ENCODE peak calls at places on chromosomes 4 and X, in eight cellular contexts. C is NCI-H1092; Q is posterior cingulate gyrus; L is HS-5; A is cardiac muscle cell; R is activated T-helper 2 cell treated with anti-CD3 and anti-CD28 coated beads, Interferon-gamma antibody, Interleukin-2, Interleukin-4, amounts not matched to agents 10 μg/mL and 5 μg/mL and 100 μg/mL, durations not matched to agents 14 hours and 24 hours and 36 hours; P is central memory CD4-positive, alpha-beta T cell; J is NCI-H1930. Y is an unnamed sample.

GRCh38 chr4:149048451-149049143 is 606.4 kb upstream of the NR3C2 start:
- DNase-seq in C (no peak), Q (no peak), L (no peak), A (no peak), R (no peak), P (no peak), J (no peak), Y (no peak)

GRCh38 chr4:948936-949300 is 16.7 kb downstream of the TMEM175 start:
- DNase-seq in C (no peak), Q (no peak), L (no peak), A (no peak), R (no peak), P (no peak), J (no peak), Y (no peak)

GRCh38 chr4:3699678-3700077 is 66.5 kb upstream of the ADRA2C start:
- DNase-seq in C (no peak), Q (no peak), L (no peak), A (no peak), R (no peak), P (no peak), J (no peak), Y (no peak)

GRCh38 chrX:48617542-48618340 is 20.4 kb downstream of the WDR13 start:
- DNase-seq in C (no peak), Q (no peak), L (no peak), A (peak), R (no peak), P (no peak), J (no peak), Y (no peak)

GRCh38 chr4:135277116-135277979 is 1075.8 kb upstream of the PABPC4L start:
- DNase-seq in C (no peak), Q (no peak), L (peak), A (peak), R (no peak), P (no peak), J (no peak), Y (no peak)

GRCh38 chrX:148043456-148043855 is 62.3 kb downstream of the FMR1NB start:
- DNase-seq in C (no peak), Q (no peak), L (no peak), A (peak), R (no peak), P (no peak), J (no peak), Y (peak)

GRCh38 chr4:10204401-10205058 is 87.9 kb upstream of the WDR1 start:
- DNase-seq in C (no peak), Q (no peak), L (no peak), A (peak), R (no peak), P (no peak), J (no peak), Y (peak)

GRCh38 chr4:85210353-85210752 is 243.9 kb upstream of the WDFY3 start:
- DNase-seq in C (no peak), Q (no peak), L (peak), A (no peak), R (no peak), P (no peak), J (no peak), Y (no peak)

GRCh38 chr4:38383646-38384121 is 280.3 kb upstream of the KLF3 start:
- DNase-seq in C (no peak), Q (no peak), L (no peak), A (no peak), R (no peak), P (no peak), J (no peak), Y (no peak)

GRCh38 chr4:100311181-100311580 is 120.9 kb upstream of the DDIT4L start:
- DNase-seq in C (no peak), Q (no peak), L (no peak), A (no peak), R (no peak), P (no peak), J (no peak), Y (no peak)

GRCh38 chr4:11471613-11472012 is 42.9 kb upstream of the HS3ST1 start:
- DNase-seq in C (no peak), Q (no peak), L (no peak), A (peak), R (peak), P (peak), J (no peak), Y (no peak)

GRCh38 chrX:46572295-46572936 is 1.1 kb upstream of the CHST7 start:
- DNase-seq in C (no peak), Q (no peak), L (no peak), A (no peak), R (no peak), P (peak), J (no peak), Y (no peak)

GRCh38 chrX:65601530-65602281 is 65.7 kb upstream of the MSN start:
- DNase-seq in C (peak), Q (peak), L (no peak), A (peak), R (peak), P (peak), J (no peak), Y (peak)

GRCh38 chr4:68373513-68373912 is 23.6 kb upstream of the YTHDC1 start:
- DNase-seq in C (no peak), Q (peak), L (no peak), A (peak), R (peak), P (peak), J (no peak), Y (no peak)

GRCh38 chr4:125070869-125071268 is 243.9 kb upstream of the FAT4 start:
- DNase-seq in C (peak), Q (no peak), L (no peak), A (no peak), R (no peak), P (no peak), J (no peak), Y (no peak)

GRCh38 chrX:12570859-12571501 is 220.2 kb upstream of the PRPS2 start:
- DNase-seq in C (no peak), Q (no peak), L (no peak), A (no peak), R (no peak), P (no peak), J (no peak), Y (no peak)

GRCh38 chrX:132480581-132481203 is 8.1 kb downstream of the MBNL3 start:
- DNase-seq in C (peak), Q (peak), L (no peak), A (peak), R (peak), P (peak), J (no peak), Y (peak)

GRCh38 chr4:53273726-53274125 is 92.1 kb downstream of the SCFD2 start:
- DNase-seq in C (no peak), Q (no peak), L (no peak), A (peak), R (no peak), P (no peak), J (no peak), Y (peak)

GRCh38 chr4:52954771-52955170 is 92.7 kb downstream of the RASL11B start:
- DNase-seq in C (no peak), Q (no peak), L (no peak), A (no peak), R (no peak), P (no peak), J (no peak), Y (no peak)

GRCh38 chrX:9682861-9683260 is 82.8 kb downstream of the GPR143 start:
- DNase-seq in C (no peak), Q (no peak), L (no peak), A (no peak), R (no peak), P (no peak), J (no peak), Y (no peak)

GRCh38 chrX:102063445-102064074 is 61.9 kb upstream of the TCEAL2 start:
- DNase-seq in C (no peak), Q (no peak), L (no peak), A (no peak), R (no peak), P (no peak), J (no peak), Y (no peak)

GRCh38 chr4:140256941-140257340 is 103.0 kb upstream of the MAML3 start:
- DNase-seq in C (no peak), Q (no peak), L (peak), A (no peak), R (no peak), P (no peak), J (no peak), Y (no peak)

GRCh38 chr4:7147661-7148310 is 44.6 kb upstream of the SORCS2 start:
- DNase-seq in C (no peak), Q (no peak), L (no peak), A (no peak), R (no peak), P (no peak), J (no peak), Y (no peak)

GRCh38 chr4:159607824-159608223 is 504.9 kb downstream of the RAPGEF2 start:
- DNase-seq in C (no peak), Q (no peak), L (no peak), A (peak), R (no peak), P (no peak), J (no peak), Y (no peak)

GRCh38 chr4:1297023-1297395 is 7.3 kb downstream of the MAEA start:
- DNase-seq in C (no peak), Q (no peak), L (no peak), A (no peak), R (no peak), P (no peak), J (no peak), Y (no peak)